ENCODE peak calls at places on chromosomes 4 and X, in ten cellular contexts. One of them, this sample, is unnamed.

GRCh38 chrX:96713303-96713702 is 28.7 kb downstream of the DIAPH2 start:
- DNase-seq in GM23248: no peak
- DNase-seq in fibroblast of lung: no peak
- DNase-seq in neural progenitor cell: no peak
- DNase-seq in PC-3: peak
- DNase-seq in IMR-90: no peak
- DNase-seq in H1: no peak
- DNase-seq in neuronal stem cell: no peak
- DNase-seq in K562: no peak
- DNase-seq in astrocyte: no peak
- DNase-seq in this sample: no peak

GRCh38 chr4:67035501-67035900 is 509.8 kb downstream of the CENPC start:
- DNase-seq in GM23248: peak
- DNase-seq in fibroblast of lung: peak
- DNase-seq in neural progenitor cell: no peak
- DNase-seq in PC-3: peak
- DNase-seq in IMR-90: no peak
- DNase-seq in H1: no peak
- DNase-seq in neuronal stem cell: no peak
- DNase-seq in K562: no peak
- DNase-seq in astrocyte: peak
- DNase-seq in this sample: no peak

GRCh38 chrX:33447285-33447684 is 235.9 kb upstream of the DMD start:
- DNase-seq in GM23248: no peak
- DNase-seq in fibroblast of lung: no peak
- DNase-seq in neural progenitor cell: no peak
- DNase-seq in PC-3: no peak
- DNase-seq in IMR-90: peak
- DNase-seq in H1: no peak
- DNase-seq in neuronal stem cell: no peak
- DNase-seq in K562: no peak
- DNase-seq in astrocyte: no peak
- DNase-seq in this sample: no peak

GRCh38 chr4:111282035-111282434 is 659.2 kb upstream of the PITX2 start:
- DNase-seq in GM23248: no peak
- DNase-seq in fibroblast of lung: no peak
- DNase-seq in neural progenitor cell: no peak
- DNase-seq in PC-3: no peak
- DNase-seq in IMR-90: no peak
- DNase-seq in H1: no peak
- DNase-seq in neuronal stem cell: no peak
- DNase-seq in K562: no peak
- DNase-seq in astrocyte: no peak
- DNase-seq in this sample: no peak

GRCh38 chr4:14218641-14219040 is 591.1 kb upstream of the BOD1L1 start:
- DNase-seq in GM23248: no peak
- DNase-seq in fibroblast of lung: no peak
- DNase-seq in neural progenitor cell: peak
- DNase-seq in PC-3: no peak
- DNase-seq in IMR-90: no peak
- DNase-seq in H1: no peak
- DNase-seq in neuronal stem cell: no peak
- DNase-seq in K562: no peak
- DNase-seq in astrocyte: no peak
- DNase-seq in this sample: no peak

GRCh38 chr4:37243722-37244582 is 591 bp upstream of the NWD2 start:
- DNase-seq in GM23248: no peak
- DNase-seq in fibroblast of lung: peak
- DNase-seq in neural progenitor cell: peak
- DNase-seq in PC-3: no peak
- DNase-seq in IMR-90: no peak
- DNase-seq in H1: peak
- DNase-seq in neuronal stem cell: peak
- DNase-seq in K562: no peak
- DNase-seq in astrocyte: no peak
- DNase-seq in this sample: no peak

GRCh38 chr4:185893500-185893899 is 81.5 kb upstream of the SORBS2 start:
- DNase-seq in GM23248: no peak
- DNase-seq in fibroblast of lung: no peak
- DNase-seq in neural progenitor cell: no peak
- DNase-seq in PC-3: no peak
- DNase-seq in IMR-90: no peak
- DNase-seq in H1: no peak
- DNase-seq in neuronal stem cell: no peak
- DNase-seq in K562: no peak
- DNase-seq in astrocyte: no peak
- DNase-seq in this sample: no peak

GRCh38 chr4:119300388-119301131 is 21.4 kb downstream of the FABP2 start:
- DNase-seq in GM23248: peak
- DNase-seq in fibroblast of lung: peak
- DNase-seq in neural progenitor cell: peak
- DNase-seq in PC-3: peak
- DNase-seq in IMR-90: peak
- DNase-seq in H1: peak
- DNase-seq in neuronal stem cell: peak
- DNase-seq in K562: peak
- DNase-seq in astrocyte: peak
- DNase-seq in this sample: peak

GRCh38 chr4:25680580-25680979 is 24.9 kb downstream of the SLC34A2 start:
- DNase-seq in GM23248: no peak
- DNase-seq in fibroblast of lung: no peak
- DNase-seq in neural progenitor cell: no peak
- DNase-seq in PC-3: no peak
- DNase-seq in IMR-90: no peak
- DNase-seq in H1: no peak
- DNase-seq in neuronal stem cell: no peak
- DNase-seq in K562: no peak
- DNase-seq in astrocyte: no peak
- DNase-seq in this sample: no peak

GRCh38 chrX:144219035-144219434 is 335.2 kb downstream of the UBE2NL start:
- DNase-seq in GM23248: peak
- DNase-seq in fibroblast of lung: no peak
- DNase-seq in neural progenitor cell: peak
- DNase-seq in PC-3: peak
- DNase-seq in IMR-90: no peak
- DNase-seq in H1: peak
- DNase-seq in neuronal stem cell: no peak
- DNase-seq in K562: no peak
- DNase-seq in astrocyte: no peak
- DNase-seq in this sample: peak

GRCh38 chr4:86720508-86721068 is 126.5 kb downstream of the PTPN13 start:
- DNase-seq in GM23248: peak
- DNase-seq in fibroblast of lung: peak
- DNase-seq in neural progenitor cell: no peak
- DNase-seq in PC-3: peak
- DNase-seq in IMR-90: peak
- DNase-seq in H1: no peak
- DNase-seq in neuronal stem cell: no peak
- DNase-seq in K562: no peak
- DNase-seq in astrocyte: peak
- DNase-seq in this sample: no peak

GRCh38 chr4:40630335-40631021 is 814 bp upstream of the RBM47 start:
- DNase-seq in GM23248: no peak
- DNase-seq in fibroblast of lung: no peak
- DNase-seq in neural progenitor cell: peak
- DNase-seq in PC-3: peak
- DNase-seq in IMR-90: no peak
- DNase-seq in H1: peak
- DNase-seq in neuronal stem cell: no peak
- DNase-seq in K562: no peak
- DNase-seq in astrocyte: no peak
- DNase-seq in this sample: no peak

GRCh38 chr4:157674699-157675098 is 454.2 kb downstream of the GRIA2 start:
- DNase-seq in GM23248: no peak
- DNase-seq in fibroblast of lung: no peak
- DNase-seq in neural progenitor cell: no peak
- DNase-seq in PC-3: no peak
- DNase-seq in IMR-90: no peak
- DNase-seq in H1: no peak
- DNase-seq in neuronal stem cell: no peak
- DNase-seq in K562: no peak
- DNase-seq in astrocyte: no peak
- DNase-seq in this sample: no peak

GRCh38 chr4:177442623-177443155 is 452 bp upstream of the AGA start:
- DNase-seq in GM23248: peak
- DNase-seq in fibroblast of lung: no peak
- DNase-seq in neural progenitor cell: no peak
- DNase-seq in PC-3: no peak
- DNase-seq in IMR-90: no peak
- DNase-seq in H1: no peak
- DNase-seq in neuronal stem cell: no peak
- DNase-seq in K562: no peak
- DNase-seq in astrocyte: no peak
- DNase-seq in this sample: peak

GRCh38 chr4:67087897-67088296 is 457.4 kb downstream of the CENPC start:
- DNase-seq in GM23248: peak
- DNase-seq in fibroblast of lung: no peak
- DNase-seq in neural progenitor cell: peak
- DNase-seq in PC-3: peak
- DNase-seq in IMR-90: no peak
- DNase-seq in H1: peak
- DNase-seq in neuronal stem cell: no peak
- DNase-seq in K562: peak
- DNase-seq in astrocyte: no peak
- DNase-seq in this sample: peak

GRCh38 chrX:119374736-119375135 is 24.4 kb upstream of the SLC25A43 start:
- DNase-seq in GM23248: peak
- DNase-seq in fibroblast of lung: peak
- DNase-seq in neural progenitor cell: no peak
- DNase-seq in PC-3: peak
- DNase-seq in IMR-90: peak
- DNase-seq in H1: no peak
- DNase-seq in neuronal stem cell: no peak
- DNase-seq in K562: no peak
- DNase-seq in astrocyte: peak
- DNase-seq in this sample: no peak

GRCh38 chr4:20017035-20017434 is 234.7 kb upstream of the SLIT2 start:
- DNase-seq in GM23248: peak
- DNase-seq in fibroblast of lung: peak
- DNase-seq in neural progenitor cell: no peak
- DNase-seq in PC-3: peak
- DNase-seq in IMR-90: peak
- DNase-seq in H1: no peak
- DNase-seq in neuronal stem cell: no peak
- DNase-seq in K562: no peak
- DNase-seq in astrocyte: peak
- DNase-seq in this sample: no peak

GRCh38 chrX:110310896-110311295 is 7.0 kb downstream of the AMMECR1 start:
- DNase-seq in GM23248: no peak
- DNase-seq in fibroblast of lung: no peak
- DNase-seq in neural progenitor cell: no peak
- DNase-seq in PC-3: no peak
- DNase-seq in IMR-90: no peak
- DNase-seq in H1: no peak
- DNase-seq in neuronal stem cell: no peak
- DNase-seq in K562: peak
- DNase-seq in astrocyte: no peak
- DNase-seq in this sample: no peak

GRCh38 chr4:185936650-185937376 is 124.8 kb upstream of the SORBS2 start:
- DNase-seq in GM23248: no peak
- DNase-seq in fibroblast of lung: no peak
- DNase-seq in neural progenitor cell: no peak
- DNase-seq in PC-3: no peak
- DNase-seq in IMR-90: no peak
- DNase-seq in H1: no peak
- DNase-seq in neuronal stem cell: no peak
- DNase-seq in K562: no peak
- DNase-seq in astrocyte: no peak
- DNase-seq in this sample: no peak

GRCh38 chrX:150655713-150656266 is 37.4 kb upstream of the MTMR1 start:
- DNase-seq in GM23248: no peak
- DNase-seq in fibroblast of lung: no peak
- DNase-seq in neural progenitor cell: no peak
- DNase-seq in PC-3: peak
- DNase-seq in IMR-90: no peak
- DNase-seq in H1: no peak
- DNase-seq in neuronal stem cell: no peak
- DNase-seq in K562: no peak
- DNase-seq in astrocyte: no peak
- DNase-seq in this sample: no peak

GRCh38 chrX:114626323-114626722 is 42.4 kb downstream of the HTR2C start:
- DNase-seq in GM23248: peak
- DNase-seq in fibroblast of lung: peak
- DNase-seq in neural progenitor cell: peak
- DNase-seq in PC-3: peak
- DNase-seq in IMR-90: peak
- DNase-seq in H1: no peak
- DNase-seq in neuronal stem cell: no peak
- DNase-seq in K562: peak
- DNase-seq in astrocyte: no peak
- DNase-seq in this sample: peak

GRCh38 chrX:13152511-13152868 is 108.1 kb upstream of the FAM9C start:
- DNase-seq in GM23248: no peak
- DNase-seq in fibroblast of lung: no peak
- DNase-seq in neural progenitor cell: no peak
- DNase-seq in PC-3: no peak
- DNase-seq in IMR-90: no peak
- DNase-seq in H1: no peak
- DNase-seq in neuronal stem cell: no peak
- DNase-seq in K562: no peak
- DNase-seq in astrocyte: no peak
- DNase-seq in this sample: no peak
- H3K9ac ChIP-seq in GM23248: peak
- H3K9ac ChIP-seq in fibroblast of lung: no peak
- H3K9ac ChIP-seq in neural progenitor cell: no peak
- H3K9ac ChIP-seq in PC-3: no peak
- H3K9ac ChIP-seq in IMR-90: no peak
- H3K9ac ChIP-seq in H1: no peak
- H3K9ac ChIP-seq in neuronal stem cell: no peak
- H3K9ac ChIP-seq in K562: no peak
- H3K9ac ChIP-seq in astrocyte: peak
- H3K9ac ChIP-seq in this sample: no peak

GRCh38 chr4:153798436-153798835 is 9.6 kb upstream of the SFRP2 start:
- DNase-seq in GM23248: no peak
- DNase-seq in fibroblast of lung: no peak
- DNase-seq in neural progenitor cell: no peak
- DNase-seq in PC-3: no peak
- DNase-seq in IMR-90: no peak
- DNase-seq in H1: no peak
- DNase-seq in neuronal stem cell: no peak
- DNase-seq in K562: no peak
- DNase-seq in astrocyte: no peak
- DNase-seq in this sample: no peak
- H3K27ac ChIP-seq in GM23248: no peak
- H3K27ac ChIP-seq in fibroblast of lung: no peak
- H3K27ac ChIP-seq in neural progenitor cell: no peak
- H3K27ac ChIP-seq in PC-3: no peak
- H3K27ac ChIP-seq in IMR-90: no peak
- H3K27ac ChIP-seq in H1: no peak
- H3K27ac ChIP-seq in neuronal stem cell: no peak
- H3K27ac ChIP-seq in K562: no peak
- H3K27ac ChIP-seq in astrocyte: no peak
- H3K27ac ChIP-seq in this sample: no peak

GRCh38 chrX:153726286-153727107 is 1.8 kb downstream of the ABCD1 start:
- DNase-seq in GM23248: peak
- DNase-seq in fibroblast of lung: peak
- DNase-seq in neural progenitor cell: peak
- DNase-seq in PC-3: peak
- DNase-seq in IMR-90: peak
- DNase-seq in H1: peak
- DNase-seq in neuronal stem cell: peak
- DNase-seq in K562: peak
- DNase-seq in astrocyte: peak
- DNase-seq in this sample: peak
- H2AFZ ChIP-seq in GM23248: peak
- H2AFZ ChIP-seq in fibroblast of lung: no peak
- H2AFZ ChIP-seq in neural progenitor cell: no peak
- H2AFZ ChIP-seq in PC-3: no peak
- H2AFZ ChIP-seq in IMR-90: peak
- H2AFZ ChIP-seq in H1: no peak
- H2AFZ ChIP-seq in neuronal stem cell: no peak
- H2AFZ ChIP-seq in K562: peak
- H2AFZ ChIP-seq in astrocyte: peak
- H2AFZ ChIP-seq in this sample: no peak

GRCh38 chr4:1799364-1799996 is 6.4 kb downstream of the FGFR3 start:
- DNase-seq in GM23248: no peak
- DNase-seq in fibroblast of lung: no peak
- DNase-seq in neural progenitor cell: no peak
- DNase-seq in PC-3: no peak
- DNase-seq in IMR-90: no peak
- DNase-seq in H1: no peak
- DNase-seq in neuronal stem cell: no peak
- DNase-seq in K562: no peak
- DNase-seq in astrocyte: no peak
- DNase-seq in this sample: no peak
- H3K9ac ChIP-seq in GM23248: no peak
- H3K9ac ChIP-seq in fibroblast of lung: no peak
- H3K9ac ChIP-seq in neural progenitor cell: no peak
- H3K9ac ChIP-seq in PC-3: no peak
- H3K9ac ChIP-seq in IMR-90: no peak
- H3K9ac ChIP-seq in H1: no peak
- H3K9ac ChIP-seq in neuronal stem cell: no peak
- H3K9ac ChIP-seq in K562: no peak
- H3K9ac ChIP-seq in astrocyte: no peak
- H3K9ac ChIP-seq in this sample: no peak

This sample was measured in Karpas-422.